ENCODE peak calls at places on chromosome 11, in five cellular contexts. E is ovary, D is RCC 7860, K is transverse colon, O is NCI-H187 treated with DMSO at 0.1 percent for 48 hours. S is an unnamed sample.

GRCh38 chr11:128725630-128726461 is 32.0 kb downstream of the FLI1 start:
- DNase-seq in E (no peak), D (no peak), K (peak; percentile 41), O (no peak), S (no peak)

GRCh38 chr11:58567889-58568512 is 7.7 kb downstream of the LPXN start:
- DNase-seq in E (no peak), D (peak; percentile 38), K (peak; percentile 65), O (no peak), S (no peak)

GRCh38 chr11:75105462-75105925 is 8.8 kb upstream of the OR2AT4 start:
- DNase-seq in E (no peak), D (no peak), K (no peak), O (no peak), S (no peak)

GRCh38 chr11:91374794-91375193 is 849.8 kb upstream of the FAT3 start:
- DNase-seq in E (no peak), D (no peak), K (no peak), O (no peak), S (no peak)

GRCh38 chr11:95072948-95073347 is 6.2 kb downstream of the SRSF8 start:
- DNase-seq in E (no peak), D (no peak), K (no peak), O (no peak), S (no peak)

GRCh38 chr11:126195119-126195518 is 16.3 kb downstream of the RPUSD4 start:
- DNase-seq in E (no peak), D (no peak), K (no peak), O (no peak), S (no peak)

GRCh38 chr11:13368041-13368446 is 90.5 kb downstream of the BMAL1 start:
- DNase-seq in E (no peak), D (peak; percentile 56), K (no peak), O (no peak), S (peak; percentile 23)

GRCh38 chr11:2732261-2732939 is 32.6 kb upstream of the KCNQ1OT1 start:
- DNase-seq in E (no peak), D (no peak), K (no peak), O (no peak), S (no peak)

GRCh38 chr11:67698247-67698646 is 23.8 kb upstream of the ALDH3B2 start:
- DNase-seq in E (no peak), D (peak; percentile 7), K (no peak), O (no peak), S (no peak)